ENCODE peak calls at places on chromosomes 16 and 17, in eight cellular contexts. One of them, this sample, is unnamed.

GRCh38 chr17:352421-353212 is at the start of gene RPH3AL:
- DNase-seq in sigmoid colon: no peak
- DNase-seq in brain microvascular endothelial cell: peak; percentile 24
- DNase-seq in PC-3: peak; percentile 83
- DNase-seq in cardiac muscle cell: peak; percentile 80
- DNase-seq in esophagus squamous epithelium: no peak
- DNase-seq in right cardiac atrium: peak; percentile 75
- DNase-seq in adrenal gland: peak; percentile 74
- DNase-seq in this sample: peak; percentile 64

GRCh38 chr17:44636562-44636961 is 19.7 kb upstream of the MEIOC start:
- DNase-seq in esophagus squamous epithelium: no peak
- DNase-seq in sigmoid colon: no peak
- DNase-seq in right cardiac atrium: no peak
- DNase-seq in brain microvascular endothelial cell: peak; percentile 11
- DNase-seq in cardiac muscle cell: peak; percentile 40
- DNase-seq in adrenal gland: no peak
- DNase-seq in PC-3: peak; percentile 68
- DNase-seq in this sample: no peak

GRCh38 chr17:57284984-57285646 is 28.8 kb downstream of the MSI2 start:
- DNase-seq in cardiac muscle cell: no peak
- DNase-seq in right cardiac atrium: no peak
- DNase-seq in PC-3: no peak
- DNase-seq in esophagus squamous epithelium: no peak
- DNase-seq in brain microvascular endothelial cell: no peak
- DNase-seq in adrenal gland: no peak
- DNase-seq in sigmoid colon: no peak
- DNase-seq in this sample: peak; percentile 14

GRCh38 chr17:29566473-29567361 is at the start of gene ABHD15:
- DNase-seq in right cardiac atrium: peak; percentile 89
- DNase-seq in esophagus squamous epithelium: no peak
- DNase-seq in sigmoid colon: peak; percentile 87
- DNase-seq in adrenal gland: peak; percentile 53
- DNase-seq in PC-3: peak; percentile 69
- DNase-seq in brain microvascular endothelial cell: no peak
- DNase-seq in cardiac muscle cell: peak; percentile 87
- DNase-seq in this sample: peak; percentile 65

GRCh38 chr16:3074860-3075545 is 9.6 kb downstream of the IL32 start:
- DNase-seq in adrenal gland: no peak
- DNase-seq in esophagus squamous epithelium: no peak
- DNase-seq in cardiac muscle cell: no peak
- DNase-seq in PC-3: no peak
- DNase-seq in right cardiac atrium: peak; percentile 69
- DNase-seq in brain microvascular endothelial cell: no peak
- DNase-seq in sigmoid colon: no peak
- DNase-seq in this sample: no peak

GRCh38 chr17:82930043-82930923 is 90.5 kb upstream of the ZNF750 start:
- DNase-seq in PC-3: no peak
- DNase-seq in brain microvascular endothelial cell: no peak
- DNase-seq in esophagus squamous epithelium: no peak
- DNase-seq in sigmoid colon: peak; percentile 59
- DNase-seq in right cardiac atrium: peak; percentile 23
- DNase-seq in cardiac muscle cell: no peak
- DNase-seq in adrenal gland: no peak
- DNase-seq in this sample: no peak

GRCh38 chr17:58335779-58336455 is 7.3 kb upstream of the TSPOAP1 start:
- DNase-seq in cardiac muscle cell: no peak
- DNase-seq in esophagus squamous epithelium: no peak
- DNase-seq in right cardiac atrium: peak; percentile 64
- DNase-seq in PC-3: peak; percentile 41
- DNase-seq in sigmoid colon: peak; percentile 58
- DNase-seq in brain microvascular endothelial cell: no peak
- DNase-seq in adrenal gland: peak; percentile 38
- DNase-seq in this sample: no peak

GRCh38 chr16:63981639-63982038 is 1140.2 kb downstream of the CDH11 start:
- DNase-seq in brain microvascular endothelial cell: no peak
- DNase-seq in PC-3: no peak
- DNase-seq in right cardiac atrium: no peak
- DNase-seq in esophagus squamous epithelium: no peak
- DNase-seq in cardiac muscle cell: no peak
- DNase-seq in sigmoid colon: no peak
- DNase-seq in adrenal gland: no peak
- DNase-seq in this sample: no peak

GRCh38 chr17:69711504-69711903 is 297.0 kb downstream of the MAP2K6 start:
- DNase-seq in right cardiac atrium: no peak
- DNase-seq in brain microvascular endothelial cell: no peak
- DNase-seq in adrenal gland: no peak
- DNase-seq in sigmoid colon: no peak
- DNase-seq in PC-3: no peak
- DNase-seq in esophagus squamous epithelium: no peak
- DNase-seq in cardiac muscle cell: no peak
- DNase-seq in this sample: no peak

GRCh38 chr17:70523407-70523806 is 354.1 kb downstream of the KCNJ2 start:
- DNase-seq in right cardiac atrium: no peak
- DNase-seq in esophagus squamous epithelium: no peak
- DNase-seq in cardiac muscle cell: no peak
- DNase-seq in sigmoid colon: no peak
- DNase-seq in adrenal gland: no peak
- DNase-seq in brain microvascular endothelial cell: no peak
- DNase-seq in PC-3: peak; percentile 79
- DNase-seq in this sample: no peak

GRCh38 chr17:9162275-9162985 is 141.1 kb downstream of the NTN1 start:
- DNase-seq in sigmoid colon: no peak
- DNase-seq in PC-3: no peak
- DNase-seq in esophagus squamous epithelium: no peak
- DNase-seq in adrenal gland: no peak
- DNase-seq in brain microvascular endothelial cell: no peak
- DNase-seq in right cardiac atrium: no peak
- DNase-seq in cardiac muscle cell: no peak
- DNase-seq in this sample: no peak
- H3K4me3 ChIP-seq in sigmoid colon: no peak overlapping the region
- H3K4me3 ChIP-seq in PC-3: no peak overlapping the region
- H3K4me3 ChIP-seq in esophagus squamous epithelium: peak overlapping the region; percentile 44
- H3K4me3 ChIP-seq in adrenal gland: no peak overlapping the region
- H3K4me3 ChIP-seq in brain microvascular endothelial cell: no peak overlapping the region
- H3K4me3 ChIP-seq in right cardiac atrium: no peak overlapping the region
- H3K4me3 ChIP-seq in cardiac muscle cell: no peak overlapping the region
- H3K4me3 ChIP-seq in this sample: no peak overlapping the region

GRCh38 chr17:77793888-77794235 is 164.6 kb upstream of the TNRC6C start:
- DNase-seq in PC-3: no peak
- DNase-seq in cardiac muscle cell: no peak
- DNase-seq in adrenal gland: no peak
- DNase-seq in right cardiac atrium: no peak
- DNase-seq in brain microvascular endothelial cell: no peak
- DNase-seq in sigmoid colon: no peak
- DNase-seq in esophagus squamous epithelium: no peak
- DNase-seq in this sample: no peak

GRCh38 chr17:77793146-77793887 is 165.2 kb upstream of the TNRC6C start:
- DNase-seq in PC-3: no peak
- DNase-seq in brain microvascular endothelial cell: no peak
- DNase-seq in adrenal gland: no peak
- DNase-seq in right cardiac atrium: no peak
- DNase-seq in cardiac muscle cell: no peak
- DNase-seq in sigmoid colon: no peak
- DNase-seq in esophagus squamous epithelium: no peak
- DNase-seq in this sample: no peak

GRCh38 chr17:77786740-77787505 is 171.6 kb upstream of the TNRC6C start:
- DNase-seq in brain microvascular endothelial cell: no peak
- DNase-seq in adrenal gland: no peak
- DNase-seq in sigmoid colon: no peak
- DNase-seq in PC-3: no peak
- DNase-seq in esophagus squamous epithelium: no peak
- DNase-seq in right cardiac atrium: peak; percentile 0
- DNase-seq in cardiac muscle cell: no peak
- DNase-seq in this sample: no peak

GRCh38 chr17:77792626-77793025 is 165.9 kb upstream of the TNRC6C start:
- DNase-seq in cardiac muscle cell: no peak
- DNase-seq in PC-3: no peak
- DNase-seq in brain microvascular endothelial cell: no peak
- DNase-seq in esophagus squamous epithelium: no peak
- DNase-seq in right cardiac atrium: no peak
- DNase-seq in sigmoid colon: no peak
- DNase-seq in adrenal gland: no peak
- DNase-seq in this sample: no peak

DNA sequence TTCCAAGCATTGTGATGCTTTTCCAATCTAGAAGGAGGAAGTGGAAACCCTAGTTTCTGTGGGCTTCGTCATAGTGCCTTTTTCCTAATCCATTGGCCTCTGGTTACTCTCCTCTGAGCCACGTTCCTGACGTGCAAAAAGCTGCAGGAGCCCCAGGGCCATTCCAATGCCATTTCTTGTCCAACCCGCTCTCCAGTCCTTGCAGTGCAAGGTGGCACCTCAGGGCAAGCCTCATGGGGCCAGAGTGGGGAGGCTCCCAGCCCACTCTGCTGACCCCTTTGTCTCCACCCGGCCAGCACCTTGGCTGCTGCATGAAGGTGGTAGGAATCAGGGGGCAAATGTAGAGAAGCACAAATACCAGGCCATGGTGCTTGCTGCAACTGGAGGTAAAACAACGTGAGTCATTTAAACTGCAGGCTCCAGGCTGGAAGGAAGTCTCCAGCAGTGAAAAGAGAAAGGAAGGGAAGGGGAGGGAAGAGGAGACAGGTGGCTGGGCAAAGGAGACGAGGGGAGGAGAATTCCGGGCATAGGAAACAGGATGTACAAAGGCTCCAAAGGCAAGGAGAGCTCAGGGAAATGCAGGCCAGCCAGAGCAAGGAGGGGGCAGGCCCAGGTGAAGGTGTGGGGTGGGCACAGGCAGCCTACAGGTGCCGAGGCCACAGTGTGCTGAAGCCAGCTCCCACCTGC is 168.2 kb upstream of the TNRC6C start:
- DNase-seq in esophagus squamous epithelium: no peak
- DNase-seq in adrenal gland: no peak
- DNase-seq in sigmoid colon: no peak
- DNase-seq in right cardiac atrium: no peak
- DNase-seq in brain microvascular endothelial cell: no peak
- DNase-seq in cardiac muscle cell: no peak
- DNase-seq in PC-3: no peak
- DNase-seq in this sample: no peak
- H3K27ac ChIP-seq in esophagus squamous epithelium: no peak overlapping the region
- H3K27ac ChIP-seq in adrenal gland: no peak overlapping the region
- H3K27ac ChIP-seq in sigmoid colon: no peak overlapping the region
- H3K27ac ChIP-seq in right cardiac atrium: no peak overlapping the region
- H3K27ac ChIP-seq in brain microvascular endothelial cell: no peak overlapping the region
- H3K27ac ChIP-seq in cardiac muscle cell: no peak overlapping the region
- H3K27ac ChIP-seq in PC-3: no peak overlapping the region
- H3K27ac ChIP-seq in this sample: no peak overlapping the region

DNA sequence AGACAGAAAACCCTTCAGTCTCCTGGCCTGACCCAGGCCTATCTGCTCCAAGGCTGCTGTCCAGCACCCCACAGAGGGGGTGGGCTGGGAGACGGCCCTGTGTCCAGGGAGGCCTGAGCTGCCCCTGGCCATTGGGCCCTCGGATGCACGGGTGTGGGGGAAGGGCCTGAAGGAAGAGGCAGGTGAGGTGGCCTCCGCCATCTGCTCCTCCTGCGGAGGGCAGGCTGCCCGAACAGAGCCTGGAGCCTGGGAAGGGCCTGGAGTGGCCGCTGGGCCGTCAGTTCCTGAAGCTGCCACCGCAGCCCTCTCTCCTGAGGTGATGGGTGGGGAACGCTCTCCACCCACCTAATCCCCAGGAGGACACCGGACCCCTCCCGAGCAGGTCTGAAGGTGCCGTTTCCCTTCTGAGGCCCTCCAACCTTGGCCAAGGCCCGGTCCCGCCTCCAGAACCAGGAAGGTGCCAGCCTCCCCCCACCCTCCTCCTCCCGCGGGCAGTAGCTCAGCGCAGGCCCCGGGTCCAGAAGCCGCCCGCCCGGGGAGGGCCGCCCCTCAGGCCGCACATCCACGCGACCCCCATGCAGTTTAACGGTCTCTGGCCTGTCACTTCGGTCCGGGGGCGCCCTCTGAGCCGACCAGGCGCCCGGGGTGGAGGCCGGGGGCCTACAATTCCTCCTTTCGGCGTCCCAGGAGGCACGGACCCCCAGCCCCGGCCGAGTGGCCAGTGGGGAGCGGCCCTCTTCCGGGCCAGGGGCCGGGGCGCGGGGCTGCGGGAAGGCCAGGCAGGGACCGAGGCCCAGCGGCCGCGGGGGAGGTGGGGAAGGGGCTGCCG is 835 bp downstream of the FBXL16 start:
- DNase-seq in cardiac muscle cell: peak; percentile 46
- DNase-seq in sigmoid colon: no peak
- DNase-seq in right cardiac atrium: no peak
- DNase-seq in adrenal gland: no peak
- DNase-seq in PC-3: no peak
- DNase-seq in brain microvascular endothelial cell: no peak
- DNase-seq in esophagus squamous epithelium: no peak
- DNase-seq in this sample: no peak
- H3K4me3 ChIP-seq in cardiac muscle cell: no peak overlapping the region
- H3K4me3 ChIP-seq in sigmoid colon: no peak overlapping the region
- H3K4me3 ChIP-seq in right cardiac atrium: no peak overlapping the region
- H3K4me3 ChIP-seq in adrenal gland: no peak overlapping the region
- H3K4me3 ChIP-seq in PC-3: peak overlapping the region; percentile 55
- H3K4me3 ChIP-seq in brain microvascular endothelial cell: no peak overlapping the region
- H3K4me3 ChIP-seq in esophagus squamous epithelium: no peak overlapping the region
- H3K4me3 ChIP-seq in this sample: peak overlapping the region; percentile 35

GRCh38 chr17:17943281-17943984 is 28.8 kb downstream of the TOM1L2 start:
- DNase-seq in PC-3: no peak
- DNase-seq in sigmoid colon: no peak
- DNase-seq in right cardiac atrium: no peak
- DNase-seq in brain microvascular endothelial cell: no peak
- DNase-seq in cardiac muscle cell: no peak
- DNase-seq in adrenal gland: no peak
- DNase-seq in esophagus squamous epithelium: no peak
- DNase-seq in this sample: no peak
- H3K27ac ChIP-seq in PC-3: peak overlapping the region; percentile 11
- H3K27ac ChIP-seq in sigmoid colon: no peak overlapping the region
- H3K27ac ChIP-seq in right cardiac atrium: peak overlapping the region; percentile 53
- H3K27ac ChIP-seq in brain microvascular endothelial cell: peak overlapping the region; percentile 28
- H3K27ac ChIP-seq in cardiac muscle cell: peak overlapping the region; percentile 18
- H3K27ac ChIP-seq in adrenal gland: peak overlapping the region; percentile 67
- H3K27ac ChIP-seq in esophagus squamous epithelium: peak overlapping the region; percentile 83
- H3K27ac ChIP-seq in this sample: no peak overlapping the region

GRCh38 chr17:81401727-81402529 is 6.7 kb downstream of the BAHCC1 start:
- DNase-seq in brain microvascular endothelial cell: no peak
- DNase-seq in cardiac muscle cell: peak; percentile 64
- DNase-seq in PC-3: peak; percentile 39
- DNase-seq in adrenal gland: no peak
- DNase-seq in right cardiac atrium: peak; percentile 77
- DNase-seq in sigmoid colon: no peak
- DNase-seq in esophagus squamous epithelium: no peak
- DNase-seq in this sample: peak; percentile 66
- H3K4me3 ChIP-seq in brain microvascular endothelial cell: no peak overlapping the region
- H3K4me3 ChIP-seq in cardiac muscle cell: peak overlapping the region; percentile 43
- H3K4me3 ChIP-seq in PC-3: no peak overlapping the region
- H3K4me3 ChIP-seq in adrenal gland: no peak overlapping the region
- H3K4me3 ChIP-seq in right cardiac atrium: no peak overlapping the region
- H3K4me3 ChIP-seq in sigmoid colon: no peak overlapping the region
- H3K4me3 ChIP-seq in esophagus squamous epithelium: no peak overlapping the region
- H3K4me3 ChIP-seq in this sample: no peak overlapping the region

This sample was measured in SJCRH30.